ENCODE peak calls at places on chromosome 18, in five cellular contexts. F is psoas muscle, V is lower lobe of right lung, L is endodermal cell, W is neural progenitor cell. Y is an unnamed sample.

GRCh38 chr18:8930990-8931648 is 171.4 kb upstream of the NDUFV2 start:
- DNase-seq in F (no peak), V (no peak), L (no peak), W (no peak), Y (no peak)

GRCh38 chr18:27312853-27313252 is 127.7 kb upstream of the CHST9 start:
- DNase-seq in F (no peak), V (no peak), L (no peak), W (no peak), Y (no peak)

GRCh38 chr18:22471546-22472131 is 53.9 kb upstream of the CTAGE1 start:
- DNase-seq in F (no peak), V (no peak), L (no peak), W (no peak), Y (no peak)

GRCh38 chr18:56258178-56258577 is 380.2 kb downstream of the TXNL1 start:
- DNase-seq in F (no peak), V (no peak), L (no peak), W (no peak), Y (no peak)

GRCh38 chr18:39586696-39587095 is 2021.1 kb upstream of the CELF4 start:
- DNase-seq in F (no peak), V (no peak), L (no peak), W (no peak), Y (no peak)

GRCh38 chr18:39191931-39192330 is 1626.3 kb upstream of the CELF4 start:
- DNase-seq in F (no peak), V (no peak), L (no peak), W (no peak), Y (no peak)

GRCh38 chr18:63951302-63951705 is 2.2 kb downstream of the HMSD start:
- DNase-seq in F (no peak), V (no peak), L (no peak), W (no peak), Y (no peak)

GRCh38 chr18:7980661-7981060 is 413.5 kb downstream of the PTPRM start:
- DNase-seq in F (no peak), V (no peak), L (no peak), W (no peak), Y (no peak)

GRCh38 chr18:23658296-23658695 is 4.4 kb downstream of the ANKRD29 start:
- DNase-seq in F (no peak), V (no peak), L (no peak), W (no peak), Y (no peak)

GRCh38 chr18:8424917-8425725 is 184.1 kb upstream of the RAB12 start:
- DNase-seq in F (no peak), V (no peak), L (peak), W (no peak), Y (no peak)

GRCh38 chr18:5422626-5423025 is 121.2 kb downstream of the EPB41L3 start:
- DNase-seq in F (no peak), V (no peak), L (no peak), W (no peak), Y (no peak)

GRCh38 chr18:75489493-75490190 is 62.1 kb upstream of the SMIM21 start:
- DNase-seq in F (no peak), V (no peak), L (no peak), W (no peak), Y (no peak)

GRCh38 chr18:45837283-45838070 is 12.0 kb downstream of the SIGLEC15 start:
- DNase-seq in F (peak), V (peak), L (peak), W (peak), Y (peak)
- TF ChIP-seq CTCF in F (no peak), V (peak), L (peak), W (peak), Y (no peak)

GRCh38 chr18:35477497-35477896 is 20.3 kb downstream of the INO80C start:
- DNase-seq in F (no peak), V (no peak), L (no peak), W (no peak), Y (no peak)
- H3K4me3 ChIP-seq in F (no peak), V (no peak), L (no peak), W (no peak), Y (no peak)

DNA sequence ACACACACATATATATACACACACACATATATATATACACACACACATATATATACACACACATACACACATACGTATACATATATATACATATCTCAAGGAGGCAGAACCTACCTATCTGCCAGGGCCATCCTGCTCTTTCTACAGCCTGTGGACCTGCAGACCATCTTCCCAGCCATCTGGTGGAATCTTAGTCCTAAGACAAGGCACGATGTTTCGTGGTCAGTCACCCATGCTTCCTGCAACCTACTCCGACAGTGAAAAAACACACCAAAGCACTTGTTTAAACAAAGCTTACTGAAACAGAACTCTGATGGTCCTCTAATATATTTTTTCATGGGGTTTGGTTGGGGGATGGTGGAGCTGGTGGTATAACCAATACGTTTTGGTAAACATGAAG is 164.2 kb upstream of the ZNF521 start:
- DNase-seq in F (no peak), V (no peak), L (no peak), W (no peak), Y (no peak)
- H3K27ac ChIP-seq in F (no peak), V (no peak), L (no peak), W (no peak), Y (no peak)

GRCh38 chr18:44214396-44214795 is 466.3 kb upstream of the SETBP1 start:
- DNase-seq in F (no peak), V (no peak), L (no peak), W (no peak), Y (no peak)
- TF ChIP-seq CTCF in F (no peak), V (no peak), L (no peak), W (no peak), Y (no peak)

DNA sequence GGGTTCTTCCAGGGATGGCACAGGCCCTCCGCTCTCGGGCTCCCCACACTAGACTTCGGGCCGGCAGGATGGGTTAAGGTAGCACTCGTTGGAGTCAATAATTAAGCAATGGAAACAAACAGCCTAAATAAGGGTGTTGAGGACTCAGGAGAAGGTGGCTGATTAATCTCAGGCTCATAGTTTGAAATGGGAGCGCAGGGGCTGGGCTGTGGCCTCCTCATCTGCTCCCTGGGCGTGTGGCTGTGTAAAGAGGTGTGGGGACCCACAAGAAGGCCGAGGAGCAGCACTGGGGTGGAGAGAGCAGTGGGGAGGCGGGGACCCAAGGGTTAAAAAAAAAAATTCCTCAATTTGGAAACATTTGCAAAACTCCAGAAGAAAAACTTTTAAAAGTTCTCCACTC is 1.3 kb upstream of the TUBB6 start:
- DNase-seq in F (no peak), V (no peak), L (no peak), W (no peak), Y (no peak)
- H3K4me3 ChIP-seq in F (peak), V (peak), L (peak), W (peak), Y (peak)

GRCh38 chr18:68418881-68419280 is 296.0 kb downstream of the TMX3 start:
- DNase-seq in F (no peak), V (no peak), L (no peak), W (no peak), Y (no peak)
- H3K27ac ChIP-seq in F (no peak), V (no peak), L (no peak), W (no peak), Y (no peak)

GRCh38 chr18:48605408-48605845 is 66.6 kb downstream of the CTIF start:
- DNase-seq in F (no peak), V (no peak), L (peak), W (peak), Y (no peak)

GRCh38 chr18:48609114-48609513 is 70.3 kb downstream of the CTIF start:
- DNase-seq in F (no peak), V (no peak), L (no peak), W (no peak), Y (no peak)

GRCh38 chr18:48609820-48610815 is 71.3 kb downstream of the CTIF start:
- DNase-seq in F (no peak), V (no peak), L (no peak), W (no peak), Y (no peak)

GRCh38 chr18:48608581-48608980 is 69.8 kb downstream of the CTIF start:
- DNase-seq in F (no peak), V (no peak), L (no peak), W (no peak), Y (no peak)

DNA sequence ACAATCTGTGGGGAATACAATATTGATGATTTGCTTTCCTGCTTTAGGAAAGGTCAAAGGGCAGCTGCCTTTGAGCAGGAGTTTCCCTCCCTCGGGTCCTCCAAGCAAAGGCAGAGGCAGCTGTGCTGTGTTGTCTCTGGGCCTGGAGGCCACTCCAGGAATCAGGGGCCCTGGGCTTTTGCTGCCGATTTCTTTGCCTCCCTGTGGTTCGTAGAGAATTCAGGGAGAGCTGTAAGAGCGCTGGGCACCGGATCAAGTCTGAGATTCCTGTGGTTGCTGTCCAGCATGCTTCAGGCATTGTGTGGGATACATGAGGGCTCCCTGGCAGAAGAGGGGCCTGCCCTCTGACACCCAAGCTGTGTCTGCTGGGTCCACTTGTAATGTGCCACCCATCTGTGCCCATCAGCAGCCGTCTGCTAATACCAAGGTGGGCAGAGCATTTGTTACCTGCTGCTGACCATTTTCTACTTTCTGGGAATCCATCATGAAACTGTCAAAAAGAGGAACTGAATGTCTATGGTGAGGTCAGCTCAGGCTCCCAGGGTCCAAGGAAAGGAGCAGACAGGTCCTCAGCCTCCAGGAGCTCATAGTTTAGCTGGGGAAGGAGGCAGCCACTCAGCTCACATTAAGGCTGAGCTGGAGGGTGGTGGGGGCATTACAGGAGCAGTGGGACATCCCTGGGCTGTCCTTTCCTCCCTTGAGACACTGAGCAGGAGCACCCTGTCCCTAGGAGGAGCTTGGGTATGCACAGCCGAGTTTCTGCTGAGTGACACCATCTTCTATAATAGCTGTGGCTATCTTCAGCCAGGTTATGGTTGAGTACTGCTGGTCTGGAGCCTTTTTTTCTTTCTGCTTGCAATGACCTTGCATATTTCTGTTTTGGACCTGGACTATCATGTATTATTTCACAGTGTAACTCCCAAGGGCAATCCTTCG is 68.5 kb downstream of the CTIF start:
- DNase-seq in F (peak), V (no peak), L (no peak), W (peak), Y (no peak)
- TF ChIP-seq CTCF in F (no peak), V (no peak), L (no peak), W (no peak), Y (no peak)

DNA sequence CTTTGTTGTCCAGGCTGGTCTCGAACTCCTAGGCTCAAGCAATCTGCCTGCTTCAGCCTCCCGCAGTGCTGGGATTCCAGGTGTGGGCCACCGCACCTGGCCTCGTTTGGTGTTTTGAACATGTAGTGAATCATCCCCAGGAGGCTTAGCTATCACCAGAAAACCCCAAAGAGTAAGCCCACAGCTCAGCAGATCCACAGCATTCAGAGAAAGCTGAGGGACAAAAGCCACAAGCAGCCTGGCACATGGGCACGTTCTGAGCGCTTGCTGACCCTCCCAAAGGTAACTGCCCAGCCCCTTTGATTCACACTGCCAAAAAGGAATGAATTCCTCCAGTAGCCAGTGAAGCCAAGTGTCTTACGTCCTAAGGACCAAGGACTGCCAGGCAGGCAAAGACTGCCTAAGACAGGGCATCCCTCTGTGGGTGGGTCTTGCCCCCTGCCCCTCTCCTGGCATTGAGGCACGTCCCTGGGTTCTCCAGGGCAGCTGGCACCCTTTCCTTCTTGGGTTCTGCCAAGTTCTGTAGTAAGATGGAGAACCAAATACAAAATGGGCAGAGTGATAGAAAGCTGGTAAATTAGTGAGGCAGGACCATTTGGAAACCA is 31.7 kb downstream of the MBP start:
- DNase-seq in F (no peak), V (no peak), L (no peak), W (no peak), Y (no peak)
- H3K4me3 ChIP-seq in F (peak), V (no peak), L (no peak), W (no peak), Y (no peak)